ENCODE peak calls at places on chromosomes 5 and 9, in nine cellular contexts. D is hepatocyte, N is neural progenitor cell, T is fibroblast of lung, P is GM23338, A is HCT116, J is GM23248, E is PC-9, H is DND-41. V is an unnamed sample.

GRCh38 chr5:150656191-150657132 is 4.6 kb upstream of the MYOZ3 start:
- DNase-seq in D (peak; percentile 89), N (peak; percentile 92), T (no peak), P (peak; percentile 83), A (no peak), J (peak; percentile 73), E (no peak), H (peak; percentile 88), V (no peak)

GRCh38 chr9:1913931-1914330 is 101.2 kb upstream of the SMARCA2 start:
- DNase-seq in D (no peak), N (no peak), T (no peak), P (no peak), A (no peak), J (no peak), E (no peak), H (no peak), V (no peak)

GRCh38 chr9:121261107-121261460 is 6.9 kb upstream of the GSN start:
- DNase-seq in D (peak; percentile 34), N (peak; percentile 90), T (peak; percentile 47), P (peak; percentile 46), A (no peak), J (peak; percentile 66), E (peak; percentile 33), H (no peak), V (no peak)

GRCh38 chr9:120482424-120483186 is 97.4 kb downstream of the CDK5RAP2 start:
- DNase-seq in D (no peak), N (no peak), T (peak; percentile 88), P (no peak), A (no peak), J (peak; percentile 55), E (no peak), H (no peak), V (peak; percentile 86)

GRCh38 chr9:15182003-15182695 is 124.9 kb downstream of the TTC39B start:
- DNase-seq in D (no peak), N (peak; percentile 19), T (no peak), P (no peak), A (no peak), J (no peak), E (no peak), H (no peak), V (no peak)

GRCh38 chr5:37517686-37518085 is 138.6 kb downstream of the WDR70 start:
- DNase-seq in D (no peak), N (no peak), T (no peak), P (no peak), A (no peak), J (no peak), E (no peak), H (no peak), V (no peak)

GRCh38 chr9:12658531-12659209 is 34.5 kb upstream of the TYRP1 start:
- DNase-seq in D (no peak), N (no peak), T (no peak), P (no peak), A (no peak), J (no peak), E (no peak), H (no peak), V (no peak)

GRCh38 chr5:4802044-4802443 is 338.1 kb upstream of the ADAMTS16 start:
- DNase-seq in D (peak; percentile 33), N (no peak), T (peak; percentile 56), P (no peak), A (no peak), J (peak; percentile 3), E (no peak), H (no peak), V (peak; percentile 37)

GRCh38 chr5:163614787-163615186 is 109.4 kb downstream of the MAT2B start:
- DNase-seq in D (no peak), N (no peak), T (peak; percentile 64), P (no peak), A (no peak), J (no peak), E (no peak), H (no peak), V (peak; percentile 57)

GRCh38 chr9:113223963-113224362 is 2.6 kb downstream of the SLC31A1 start:
- DNase-seq in D (no peak), N (no peak), T (peak; percentile 63), P (no peak), A (no peak), J (peak; percentile 45), E (peak; percentile 42), H (no peak), V (peak; percentile 61)

GRCh38 chr5:154193176-154193575 is 2.6 kb downstream of the GALNT10 start:
- DNase-seq in D (no peak), N (no peak), T (no peak), P (no peak), A (no peak), J (peak; percentile 35), E (no peak), H (no peak), V (no peak)

GRCh38 chr9:34744295-34745221 is 34.6 kb upstream of the CCL21 start:
- DNase-seq in D (peak; percentile 24), N (peak; percentile 34), T (peak; percentile 55), P (no peak), A (peak; percentile 35), J (peak; percentile 72), E (peak; percentile 81), H (no peak), V (peak; percentile 41)

DNA sequence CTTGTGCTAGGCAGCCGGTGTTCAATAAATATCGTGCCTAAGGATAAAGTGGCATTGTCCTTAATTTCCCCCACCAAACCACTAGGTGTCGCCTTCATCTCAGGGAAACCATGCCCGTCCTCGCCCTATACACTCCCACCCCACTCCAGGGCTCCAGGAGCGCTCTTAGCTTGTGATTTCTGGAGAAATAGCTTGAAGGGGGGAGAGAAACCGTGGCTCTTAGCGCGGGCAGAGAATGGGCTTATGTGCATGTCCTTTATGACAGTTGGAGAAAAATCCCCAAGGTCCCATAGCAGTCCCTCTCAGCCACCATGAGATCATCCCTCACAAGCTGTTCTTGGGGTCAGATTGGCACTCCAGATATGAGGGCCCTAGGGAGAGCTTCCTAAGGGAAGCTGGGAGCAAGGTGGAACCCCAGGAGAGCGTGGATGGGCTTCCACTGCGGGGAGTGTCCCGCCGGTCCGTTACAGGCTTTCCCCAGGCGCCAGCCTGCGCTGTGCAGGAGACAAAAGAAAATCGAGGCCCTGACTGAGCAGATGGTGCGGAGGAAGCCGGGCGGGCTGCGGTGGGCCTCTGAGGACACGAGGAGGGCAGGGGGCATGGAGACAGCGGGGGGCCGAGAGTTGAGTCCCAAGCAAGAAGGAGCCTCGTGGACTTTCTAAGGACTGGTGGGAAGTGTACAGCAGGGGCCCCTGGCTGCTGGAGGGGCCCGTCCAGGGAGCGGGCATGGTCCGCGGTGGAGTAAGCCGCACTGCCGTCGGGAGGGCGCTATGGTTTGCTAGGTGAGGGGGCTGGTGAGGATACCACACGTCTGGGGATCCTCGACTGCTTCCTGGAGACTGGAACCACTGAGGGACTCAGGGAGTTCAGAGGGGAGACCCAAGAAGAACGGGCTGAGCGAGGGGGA is 753 bp upstream of the NPR2 start:
- DNase-seq in D (peak; percentile 90), N (peak; percentile 87), T (peak; percentile 72), P (peak; percentile 90), A (no peak), J (peak; percentile 91), E (no peak), H (peak; percentile 62), V (peak; percentile 63)
- TF ChIP-seq EZH2 in D (no peak), N (no peak), T (no peak), P (no peak), A (no peak), J (no peak), E (no peak), H (no peak), V (no peak)

DNA sequence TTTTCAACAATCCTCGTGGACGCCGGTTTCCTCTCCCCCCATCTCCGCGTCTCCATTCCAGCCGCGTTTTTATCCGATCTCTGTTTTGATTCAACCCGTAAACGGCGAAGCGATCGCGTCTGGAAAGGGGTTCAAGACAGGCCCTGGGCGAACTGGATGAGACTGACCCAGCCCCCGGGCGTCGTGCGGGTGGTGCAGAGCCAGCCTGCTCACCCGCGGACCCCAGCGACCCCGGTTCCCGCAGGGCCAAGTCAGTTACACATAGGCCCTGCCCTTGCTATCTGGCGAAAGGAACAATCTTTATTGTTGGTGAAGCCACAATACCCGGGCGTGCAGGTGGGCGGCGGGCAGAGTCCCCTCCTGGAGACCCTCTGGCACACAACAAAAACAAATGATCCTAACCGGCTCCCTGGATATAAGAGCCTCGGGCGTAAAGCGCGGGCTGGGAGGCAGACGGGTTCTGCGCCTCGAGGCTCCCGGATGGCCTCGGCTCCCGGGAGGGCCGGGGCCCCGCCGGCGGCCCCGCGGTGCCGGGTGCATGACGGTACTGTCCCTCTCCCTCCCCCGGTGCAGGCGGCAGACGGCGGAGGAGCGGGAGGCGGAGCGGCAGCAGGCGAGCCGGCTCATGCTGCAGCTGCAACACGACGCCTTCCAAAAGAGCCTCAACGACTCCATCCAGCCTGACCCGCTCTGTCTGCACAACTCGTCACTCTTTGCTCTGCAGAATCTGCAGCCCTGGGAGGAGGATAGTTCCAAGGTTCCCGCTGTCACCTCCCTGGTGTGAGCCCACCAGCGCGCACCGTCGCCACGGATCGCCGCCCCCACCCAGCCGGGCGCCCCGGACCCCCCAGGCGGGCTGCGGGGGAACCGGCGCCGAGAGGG is 2.0 kb downstream of the TLX3 start:
- DNase-seq in D (peak; percentile 45), N (peak; percentile 87), T (no peak), P (peak; percentile 79), A (no peak), J (peak; percentile 51), E (no peak), H (no peak), V (no peak)
- TF ChIP-seq EZH2 in D (peak; percentile 87), N (peak; percentile 20), T (peak; percentile 92), P (peak; percentile 99), A (no peak), J (peak; percentile 75), E (no peak), H (no peak), V (peak; percentile 90)

DNA sequence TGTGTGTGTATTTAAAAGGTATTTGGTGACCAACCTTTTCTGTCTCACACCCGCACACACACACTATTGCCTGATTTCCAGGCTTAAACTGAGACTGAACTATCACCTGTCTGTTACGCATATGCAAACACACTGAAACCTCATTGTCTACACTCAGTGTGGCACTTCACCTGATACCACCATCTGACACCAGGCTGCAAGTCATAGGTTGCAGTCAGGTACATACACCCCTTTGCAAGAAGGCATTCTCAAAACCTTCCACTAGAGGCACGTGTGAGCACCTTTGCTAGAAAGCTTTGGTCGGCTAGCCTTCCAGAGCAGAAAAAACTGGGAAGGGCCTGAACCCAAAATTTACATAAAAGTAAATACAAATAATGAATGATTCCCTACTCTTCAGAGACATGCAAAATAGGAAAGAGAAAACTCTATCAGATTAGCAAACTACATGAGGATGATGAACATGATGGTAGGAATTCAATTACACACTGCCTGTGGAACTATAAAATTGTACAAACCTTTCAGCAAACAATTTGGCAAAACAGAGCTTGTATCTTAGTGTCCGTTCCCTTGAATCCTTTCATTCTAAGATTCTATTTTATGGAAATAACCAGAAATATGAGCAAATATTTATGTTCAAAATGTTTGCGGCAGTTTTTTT is 5.9 kb upstream of the FOXD1 start:
- DNase-seq in D (peak; percentile 86), N (peak; percentile 84), T (peak; percentile 55), P (peak; percentile 97), A (peak; percentile 86), J (peak; percentile 78), E (peak; percentile 80), H (peak; percentile 38), V (no peak)
- TF ChIP-seq EZH2 in D (no peak), N (no peak), T (no peak), P (no peak), A (no peak), J (no peak), E (no peak), H (no peak), V (no peak)

DNA sequence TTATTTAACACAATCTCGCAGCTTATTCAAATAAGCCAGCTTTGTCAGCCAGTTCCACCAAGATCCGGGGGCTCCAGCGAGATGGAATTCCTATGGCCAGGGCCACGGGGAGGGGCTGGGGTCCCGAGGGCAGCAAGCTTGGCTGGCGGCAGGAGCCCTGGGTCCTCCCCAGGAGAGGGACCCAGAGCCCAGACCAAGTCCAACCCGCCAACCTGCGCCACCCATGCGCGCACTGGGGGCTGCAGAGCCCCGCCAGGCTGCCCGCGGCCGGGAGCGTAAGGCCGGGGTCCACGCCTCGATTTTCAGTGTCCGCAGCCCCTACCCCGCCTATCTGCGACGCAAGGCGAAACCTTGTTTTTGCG is 7.3 kb downstream of the IRX4 start:
- DNase-seq in D (no peak), N (peak; percentile 63), T (no peak), P (peak; percentile 51), A (no peak), J (no peak), E (no peak), H (no peak), V (no peak)
- TF ChIP-seq EZH2 in D (peak; percentile 29), N (peak; percentile 86), T (peak; percentile 70), P (no peak), A (no peak), J (no peak), E (no peak), H (no peak), V (no peak)

V was measured in astrocyte.